ENCODE peak calls at places on chromosomes 11 and 22, in five cellular contexts. C is HAP-1; A is CD8-positive, alpha-beta T cell; P is GM23338; L is right atrium auricular region. M is an unnamed sample.

GRCh38 chr11:22879615-22880014 is 19.3 kb upstream of the CCDC179 start:
- DNase-seq in P (no peak), A (no peak), C (no peak), L (no peak), M (peak; percentile 1)

GRCh38 chr22:37079668-37080171 is 28.2 kb downstream of the KCTD17 start:
- DNase-seq in L (no peak), P (no peak), C (no peak), A (peak; percentile 73), M (peak; percentile 61)

GRCh38 chr11:83292709-83293435 is 6.7 kb upstream of the CCDC90B start:
- DNase-seq in A (no peak), C (peak; percentile 74), L (no peak), P (peak; percentile 95), M (peak; percentile 71)

GRCh38 chr11:78000193-78000592 is 5.7 kb upstream of the INTS4 start:
- DNase-seq in A (peak; percentile 55), L (no peak), C (peak; percentile 68), P (peak; percentile 92), M (peak; percentile 88)

GRCh38 chr11:115497303-115497702 is 6.9 kb downstream of the CADM1 start:
- DNase-seq in A (no peak), L (no peak), P (no peak), C (no peak), M (no peak)

GRCh38 chr22:48239461-48240164 is 1477.2 kb downstream of the TBC1D22A start:
- DNase-seq in L (peak; percentile 42), A (no peak), C (no peak), P (no peak), M (no peak)

GRCh38 chr22:31282748-31283468 is 9.4 kb downstream of the PIK3IP1 start:
- DNase-seq in L (no peak), C (no peak), A (no peak), P (no peak), M (no peak)

GRCh38 chr22:30546616-30547015 is at the start of gene SEC14L6:
- DNase-seq in A (no peak), P (no peak), L (no peak), C (no peak), M (no peak)

DNA sequence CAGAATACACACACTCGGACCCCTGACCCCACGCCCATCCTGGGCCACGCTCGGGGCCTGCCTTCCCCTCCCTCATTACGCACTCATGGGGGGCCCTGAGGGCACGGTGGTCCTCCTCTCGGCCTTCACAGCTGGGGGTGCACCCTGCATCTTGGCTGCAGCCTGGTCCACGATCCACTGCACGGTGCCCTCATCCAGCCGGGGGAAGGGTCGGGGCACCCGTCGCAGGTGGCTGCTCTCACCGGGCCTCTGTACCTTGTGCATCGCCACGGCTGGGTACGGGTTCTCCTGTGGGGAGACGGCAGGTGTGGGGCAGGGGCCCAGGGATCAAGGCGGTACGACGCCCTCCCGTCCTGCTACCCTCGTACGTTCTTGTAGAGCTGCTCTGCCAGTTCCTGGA is 10.4 kb downstream of the SBF1 start:
- DNase-seq in L (no peak), A (no peak), P (no peak), C (no peak), M (no peak)
- H3K36me3 ChIP-seq in L (peaks cover 81% of the 10 kb centered on the region), A (peaks cover 75% of the 10 kb centered on the region), P (no peaks in the 10 kb centered on the region), C (peaks cover 75% of the 10 kb centered on the region), M (peaks cover 60% of the 10 kb centered on the region)

GRCh38 chr22:17103351-17103750 is 17.8 kb downstream of the TMEM121B start:
- DNase-seq in L (no peak), P (no peak), A (no peak), C (no peak), M (no peak)

GRCh38 chr22:17098379-17098819 is 13.6 kb downstream of the IL17RA start:
- DNase-seq in L (no peak), P (no peak), A (peak; percentile 62), C (no peak), M (no peak)

GRCh38 chr22:17102297-17102667 is 17.5 kb downstream of the IL17RA start:
- DNase-seq in A (no peak), L (no peak), C (no peak), P (no peak), M (no peak)

GRCh38 chr22:17101475-17102296 is 16.9 kb downstream of the IL17RA start:
- DNase-seq in A (no peak), L (no peak), P (no peak), C (no peak), M (no peak)

GRCh38 chr22:17100621-17101020 is 15.8 kb downstream of the IL17RA start:
- DNase-seq in C (no peak), A (no peak), L (no peak), P (no peak), M (no peak)
- H3K36me3 ChIP-seq in C (peaks cover 42% of the 10 kb centered on the region), A (peaks cover 54% of the 10 kb centered on the region), L (peaks cover 57% of the 10 kb centered on the region), P (no peaks in the 10 kb centered on the region), M (no peaks in the 10 kb centered on the region)

GRCh38 chr11:120550007-120550406 is 38.5 kb downstream of the GRIK4 start:
- DNase-seq in L (no peak), A (no peak), P (no peak), C (no peak), M (no peak)
- H3K36me3 ChIP-seq in L (no peaks in the 10 kb centered on the region), A (no peaks in the 10 kb centered on the region), P (no peaks in the 10 kb centered on the region), C (no peaks in the 10 kb centered on the region), M (no peaks in the 10 kb centered on the region)

GRCh38 chr22:41264408-41264941 is 21.5 kb downstream of the RANGAP1 start:
- DNase-seq in L (no peak), A (no peak), P (no peak), C (no peak), M (no peak)

GRCh38 chr22:41261541-41262249 is 21.0 kb upstream of the CHADL start:
- DNase-seq in L (no peak), A (no peak), C (no peak), P (no peak), M (no peak)

GRCh38 chr22:41262250-41262765 is 21.6 kb upstream of the CHADL start:
- DNase-seq in L (no peak), P (no peak), C (no peak), A (no peak), M (no peak)

GRCh38 chr22:41260871-41261270 is 20.1 kb upstream of the CHADL start:
- DNase-seq in L (peak; percentile 72), A (no peak), P (no peak), C (no peak), M (no peak)

DNA sequence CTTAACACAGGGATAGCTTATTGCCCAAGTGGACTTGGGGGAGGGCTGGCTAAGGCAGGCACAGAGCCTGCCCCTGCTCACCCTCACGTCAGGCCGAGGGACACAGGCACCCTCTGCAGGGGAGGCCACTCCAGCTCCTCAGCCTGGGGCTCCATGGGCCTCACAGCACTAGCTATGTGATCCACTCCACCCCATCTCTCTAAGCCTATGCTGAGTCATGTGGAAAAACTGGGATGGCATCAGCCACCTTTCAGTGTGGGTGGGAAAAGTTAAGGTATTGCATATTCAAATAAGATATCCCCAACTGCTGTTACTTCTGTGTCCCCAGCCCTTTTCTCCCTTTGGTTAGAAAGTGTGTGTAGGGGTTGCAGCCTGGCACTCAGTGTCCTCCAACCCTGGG is 22.3 kb downstream of the RANGAP1 start:
- DNase-seq in C (no peak), P (no peak), L (no peak), A (no peak), M (no peak)
- H3K36me3 ChIP-seq in C (peaks cover 96% of the 10 kb centered on the region), P (peaks cover 72% of the 10 kb centered on the region), L (peaks cover 46% of the 10 kb centered on the region), A (peaks cover 63% of the 10 kb centered on the region), M (peaks cover 56% of the 10 kb centered on the region)

GRCh38 chr11:75402002-75402773 is 2.9 kb downstream of the RPS3 start:
- DNase-seq in P (no peak), L (no peak), A (no peak), C (peak; percentile 44), M (no peak)
- H3K36me3 ChIP-seq in P (peaks cover 66% of the 10 kb centered on the region), L (peaks cover 63% of the 10 kb centered on the region), A (peaks cover 36% of the 10 kb centered on the region), C (peaks cover 77% of the 10 kb centered on the region), M (peaks cover 55% of the 10 kb centered on the region)

GRCh38 chr11:121576531-121576930 is 123.8 kb upstream of the SORL1-AS1 start:
- DNase-seq in P (no peak), L (no peak), A (no peak), C (no peak), M (no peak)
- H3K36me3 ChIP-seq in P (peaks cover 59% of the 10 kb centered on the region), L (no peaks in the 10 kb centered on the region), A (peaks cover 82% of the 10 kb centered on the region), C (no peaks in the 10 kb centered on the region), M (no peaks in the 10 kb centered on the region)

DNA sequence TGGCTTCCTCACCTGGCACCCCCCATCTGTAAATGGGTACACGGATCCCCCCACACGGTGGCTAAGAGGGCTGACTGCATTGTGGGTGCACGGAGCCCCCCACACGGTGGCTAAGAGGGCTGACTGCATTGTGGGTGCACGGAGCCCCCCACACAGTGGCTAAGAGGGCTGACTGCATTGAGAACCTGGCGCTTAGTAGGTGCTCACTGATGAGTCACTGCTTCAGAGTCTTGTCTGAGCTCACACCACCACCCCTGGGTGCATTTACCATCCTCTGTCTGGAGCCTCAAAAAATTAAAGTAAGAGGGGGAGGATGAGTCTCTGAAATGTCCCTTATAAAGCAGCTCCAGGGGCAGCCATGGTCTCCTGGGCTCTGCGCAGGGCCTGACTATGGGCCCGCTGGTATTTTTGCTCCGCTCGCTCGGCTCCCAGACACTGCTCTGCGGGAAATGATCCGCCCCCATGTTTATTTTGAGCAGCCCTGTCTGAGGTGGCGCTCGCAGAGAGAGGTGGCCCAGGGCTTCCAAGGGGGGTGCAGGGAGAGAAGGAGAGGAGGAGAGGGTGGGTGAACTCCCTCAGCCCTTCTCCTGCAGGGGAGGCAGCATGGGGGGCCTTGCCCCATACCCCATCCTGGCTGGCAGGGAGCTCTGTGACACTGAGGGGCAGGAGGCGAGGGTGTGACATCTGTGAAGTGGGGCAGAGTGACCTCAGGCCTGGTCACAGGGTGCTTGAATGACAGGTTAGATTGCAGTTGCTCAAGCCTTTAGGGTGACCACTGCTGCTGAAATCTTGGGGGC is 82.6 kb downstream of the CACNA1I start:
- DNase-seq in A (no peak), L (no peak), C (no peak), P (no peak), M (no peak)
- H3K36me3 ChIP-seq in A (no peaks in the 10 kb centered on the region), L (no peaks in the 10 kb centered on the region), C (no peaks in the 10 kb centered on the region), P (no peaks in the 10 kb centered on the region), M (no peaks in the 10 kb centered on the region)